ENCODE peak calls at places on chromosomes 4 and X, in ten cellular contexts. L, S, J, Z, R, G, Y, N, B and Q are unnamed samples.

GRCh38 chr4:40193018-40193571 is 3.7 kb upstream of the RHOH start:
- DNase-seq in L (no peak), S (no peak), J (no peak), Z (peak), R (no peak), G (no peak), Y (peak), N (no peak), B (no peak), Q (no peak)

GRCh38 chr4:114384629-114385028 is 214.0 kb upstream of the UGT8 start:
- DNase-seq in L (no peak), S (no peak), J (no peak), Z (peak), R (no peak), G (peak), Y (peak), N (peak), B (peak), Q (no peak)

GRCh38 chr4:128757712-128758111 is 51.8 kb upstream of the JADE1 start:
- DNase-seq in L (no peak), S (no peak), J (no peak), Z (no peak), R (peak), G (peak), Y (no peak), N (no peak), B (no peak), Q (no peak)

GRCh38 chr4:52915131-52915645 is 53.1 kb downstream of the RASL11B start:
- DNase-seq in L (no peak), S (no peak), J (no peak), Z (no peak), R (no peak), G (no peak), Y (no peak), N (no peak), B (no peak), Q (no peak)

GRCh38 chrX:42976729-42977366 is 198.9 kb upstream of the PPP1R2C start:
- DNase-seq in L (no peak), S (no peak), J (no peak), Z (peak), R (no peak), G (no peak), Y (no peak), N (no peak), B (no peak), Q (peak)

GRCh38 chr4:15365641-15366040 is 62.2 kb upstream of the C1QTNF7 start:
- DNase-seq in L (no peak), S (no peak), J (no peak), Z (no peak), R (no peak), G (no peak), Y (no peak), N (no peak), B (no peak), Q (no peak)

GRCh38 chr4:2298548-2298991 is 36.7 kb upstream of the MXD4 start:
- DNase-seq in L (no peak), S (no peak), J (no peak), Z (no peak), R (no peak), G (no peak), Y (no peak), N (no peak), B (no peak), Q (no peak)

GRCh38 chr4:148649669-148650331 is 207.6 kb upstream of the NR3C2 start:
- DNase-seq in L (no peak), S (no peak), J (no peak), Z (peak), R (no peak), G (peak), Y (no peak), N (no peak), B (peak), Q (peak)